ENCODE peak calls at places on chromosomes 12 and 14, in six cellular contexts. N, L, O, S, E and Y are unnamed samples.

GRCh38 chr14:69392481-69392880 is 5.6 kb downstream of the ERH start:
- DNase-seq in N (no peak), L (no peak), O (no peak), S (no peak), E (no peak), Y (no peak)

GRCh38 chr14:24135584-24135833 is 485 bp upstream of the PSME1 start:
- DNase-seq in N (no peak), L (no peak), O (no peak), S (no peak), E (no peak), Y (no peak)

GRCh38 chr14:22432348-22432976 is 156.6 kb downstream of the DAD1 start:
- DNase-seq in N (no peak), L (no peak), O (no peak), S (peak; percentile 98), E (peak; percentile 48), Y (no peak)

GRCh38 chr12:75087656-75088055 is 122.0 kb downstream of the KCNC2 start:
- DNase-seq in N (no peak), L (no peak), O (no peak), S (no peak), E (no peak), Y (no peak)

GRCh38 chr12:118680361-118680963 is 300.9 kb upstream of the SRRM4 start:
- DNase-seq in N (peak; percentile 37), L (no peak), O (no peak), S (no peak), E (peak; percentile 30), Y (no peak)

GRCh38 chr12:10339441-10339840 is 31.8 kb downstream of the KLRD1 start:
- DNase-seq in N (no peak), L (no peak), O (no peak), S (no peak), E (no peak), Y (no peak)

GRCh38 chr12:108597559-108598471 is at the start of gene TMEM119:
- DNase-seq in N (peak; percentile 39), L (no peak), O (no peak), S (no peak), E (no peak), Y (no peak)

GRCh38 chr14:95662376-95663186 is 23.6 kb upstream of the TCL1B start:
- DNase-seq in N (no peak), L (no peak), O (peak; percentile 44), S (no peak), E (no peak), Y (no peak)

GRCh38 chr14:22570132-22570949 is 18.7 kb downstream of the DAD1 start:
- DNase-seq in N (no peak), L (peak; percentile 45), O (peak; percentile 68), S (peak; percentile 79), E (no peak), Y (peak; percentile 47)

GRCh38 chr12:29732211-29732992 is 51.3 kb downstream of the TMTC1 start:
- DNase-seq in N (no peak), L (no peak), O (no peak), S (no peak), E (no peak), Y (no peak)

GRCh38 chr12:78931466-78931990 is 67.0 kb downstream of the SYT1 start:
- DNase-seq in N (no peak), L (no peak), O (no peak), S (no peak), E (no peak), Y (no peak)

GRCh38 chr12:24759155-24759554 is 189.7 kb downstream of the BCAT1 start:
- DNase-seq in N (no peak), L (no peak), O (no peak), S (no peak), E (no peak), Y (no peak)

GRCh38 chr12:91687052-91688017 is 458.3 kb downstream of the BTG1 start:
- DNase-seq in N (no peak), L (no peak), O (peak; percentile 10), S (no peak), E (no peak), Y (no peak)

GRCh38 chr12:57368349-57369095 is 62.3 kb downstream of the R3HDM2 start:
- DNase-seq in N (no peak), L (no peak), O (no peak), S (no peak), E (peak; percentile 28), Y (no peak)

GRCh38 chr14:85426068-85426935 is 103.6 kb upstream of the FLRT2 start:
- DNase-seq in N (no peak), L (no peak), O (no peak), S (no peak), E (no peak), Y (no peak)

GRCh38 chr12:14272954-14273910 is 92.2 kb upstream of the ATF7IP start:
- DNase-seq in N (no peak), L (no peak), O (no peak), S (peak; percentile 23), E (no peak), Y (no peak)

GRCh38 chr14:32702571-32702970 is 236.1 kb upstream of the NPAS3 start:
- DNase-seq in N (peak; percentile 34), L (no peak), O (no peak), S (no peak), E (no peak), Y (no peak)

GRCh38 chr12:45670339-45671065 is 59.0 kb upstream of the ARID2 start:
- DNase-seq in N (no peak), L (no peak), O (peak; percentile 14), S (no peak), E (no peak), Y (no peak)

GRCh38 chr12:123267991-123268843 is 3.4 kb downstream of the CDK2AP1 start:
- DNase-seq in N (peak; percentile 34), L (no peak), O (peak; percentile 57), S (peak; percentile 71), E (no peak), Y (no peak)

GRCh38 chr12:120468271-120468845 is 1.2 kb downstream of the SRSF9 start:
- DNase-seq in N (no peak), L (no peak), O (no peak), S (no peak), E (no peak), Y (no peak)

GRCh38 chr14:55382483-55382882 is 29.1 kb downstream of the ATG14 start:
- DNase-seq in N (no peak), L (no peak), O (no peak), S (no peak), E (no peak), Y (no peak)

GRCh38 chr12:10701226-10701681 is 21.9 kb downstream of the YBX3 start:
- DNase-seq in N (no peak), L (no peak), O (no peak), S (no peak), E (no peak), Y (no peak)

GRCh38 chr14:36718216-36718615 is 56.6 kb downstream of the PAX9 start:
- DNase-seq in N (no peak), L (no peak), O (no peak), S (no peak), E (no peak), Y (no peak)

GRCh38 chr12:89827592-89827991 is 119.0 kb upstream of the ATP2B1 start:
- DNase-seq in N (no peak), L (no peak), O (no peak), S (no peak), E (no peak), Y (no peak)